ENCODE peak calls at places on chromosomes 13 and 19, in five cellular contexts. U is vagina, P is suprapubic skin, F is breast epithelium, N is stomach. X is an unnamed sample.

GRCh38 chr13:59691501-59692066 is 472.1 kb downstream of the DIAPH3 start:
- DNase-seq in U (no peak), F (no peak), P (no peak), N (no peak), X (no peak)

GRCh38 chr19:29817316-29817715 is 5.5 kb downstream of the CCNE1 start:
- DNase-seq in F (no peak), U (no peak), N (no peak), P (no peak), X (no peak)

GRCh38 chr19:7575426-7576040 is 20.1 kb upstream of the CAMSAP3 start:
- DNase-seq in U (no peak), P (no peak), F (no peak), N (no peak), X (no peak)

GRCh38 chr19:41299046-41299754 is 10.8 kb upstream of the CCDC97 start:
- DNase-seq in U (no peak), P (no peak), F (no peak), N (no peak), X (no peak)

GRCh38 chr13:99751517-99752199 is 219.9 kb downstream of the ZIC5 start:
- DNase-seq in P (no peak), F (no peak), U (no peak), N (no peak), X (no peak)

GRCh38 chr13:46962286-46962941 is 65.6 kb upstream of the HTR2A start:
- DNase-seq in F (no peak), N (no peak), U (no peak), P (no peak), X (peak; percentile 6)

GRCh38 chr19:39413903-39414608 is 1.6 kb downstream of the PLEKHG2 start:
- DNase-seq in N (no peak), P (peak; percentile 83), F (no peak), U (no peak), X (no peak)

GRCh38 chr13:108777421-108778420 is 148.3 kb downstream of the MYO16 start:
- DNase-seq in F (no peak), U (no peak), N (no peak), P (no peak), X (peak; percentile 85)

GRCh38 chr19:33385956-33386355 is 12.4 kb downstream of the CEBPG start:
- DNase-seq in F (peak; percentile 37), N (no peak), P (peak; percentile 64), U (no peak), X (no peak)

GRCh38 chr13:66212511-66212910 is 1017.6 kb downstream of the PCDH9 start:
- DNase-seq in U (no peak), N (no peak), F (no peak), P (no peak), X (no peak)

GRCh38 chr13:61664821-61665705 is 249.4 kb upstream of the PCDH20 start:
- DNase-seq in P (no peak), F (no peak), N (peak; percentile 61), U (no peak), X (no peak)

GRCh38 chr13:67076378-67076777 is 153.8 kb downstream of the PCDH9 start:
- DNase-seq in U (no peak), N (no peak), P (no peak), F (no peak), X (no peak)

GRCh38 chr19:38018694-38019426 is 111.9 kb downstream of the SIPA1L3 start:
- DNase-seq in P (no peak), U (no peak), N (no peak), F (no peak), X (no peak)

GRCh38 chr19:38019427-38019724 is 112.4 kb downstream of the SIPA1L3 start:
- DNase-seq in U (no peak), F (no peak), N (no peak), P (no peak), X (no peak)

GRCh38 chr19:38017504-38018150 is 110.6 kb downstream of the SIPA1L3 start:
- DNase-seq in N (no peak), U (no peak), F (no peak), P (no peak), X (no peak)

GRCh38 chr19:38021356-38021755 is 114.3 kb downstream of the SIPA1L3 start:
- DNase-seq in U (no peak), P (no peak), N (no peak), F (no peak), X (no peak)

GRCh38 chr19:38020331-38020730 is 113.3 kb downstream of the SIPA1L3 start:
- DNase-seq in P (no peak), U (no peak), F (no peak), N (no peak), X (no peak)
- TF ChIP-seq POLR2AphosphoS5 in P (no peak), U (no peak), F (no peak), N (no peak), X (no peak)

DNA sequence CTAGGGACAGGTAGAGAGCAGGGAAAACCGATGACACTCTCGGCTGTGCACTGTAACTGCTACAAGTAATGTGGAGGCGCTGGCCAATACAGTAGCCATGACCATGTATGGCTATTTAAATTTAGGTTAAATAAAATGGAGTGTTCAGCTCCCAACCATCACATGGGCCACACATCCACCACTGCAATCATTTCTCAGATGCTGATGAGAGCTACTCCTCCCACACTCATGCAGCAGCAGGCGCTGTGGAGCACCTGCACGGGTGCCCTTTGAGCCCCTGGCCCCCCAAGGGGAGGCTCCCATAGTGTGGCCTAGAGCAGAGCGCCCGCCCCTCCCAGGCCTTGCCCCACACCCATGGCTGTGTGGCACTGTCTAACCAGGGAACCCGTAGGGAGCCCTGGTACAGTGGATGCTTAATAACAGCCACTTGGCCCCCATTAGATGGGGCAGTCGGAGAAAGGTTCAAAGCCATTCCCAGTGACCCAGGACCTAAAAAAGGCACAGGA is 6.0 kb downstream of the ACP4 start:
- DNase-seq in U (no peak), F (no peak), N (no peak), P (no peak), X (no peak)
- TF ChIP-seq POLR2AphosphoS5 in U (no peak), F (no peak), N (no peak), P (no peak), X (no peak)

GRCh38 chr19:56118666-56119584 is 2.2 kb downstream of the ZNF787 start:
- DNase-seq in U (no peak), P (no peak), F (no peak), N (no peak), X (no peak)
- TF ChIP-seq POLR2AphosphoS5 in U (no peak), P (no peak), F (no peak), N (no peak), X (no peak)

GRCh38 chr13:110023729-110024645 is 237.6 kb upstream of the IRS2 start:
- DNase-seq in U (no peak), P (no peak), F (no peak), N (peak; percentile 37), X (no peak)
- TF ChIP-seq POLR2AphosphoS5 in U (no peak), P (no peak), F (no peak), N (peak; percentile 28), X (no peak)

GRCh38 chr19:54906819-54907218 is 871 bp downstream of the NCR1 start:
- DNase-seq in P (no peak), N (no peak), U (no peak), F (no peak), X (no peak)
- TF ChIP-seq POLR2AphosphoS5 in P (no peak), N (no peak), U (no peak), F (no peak), X (no peak)

DNA sequence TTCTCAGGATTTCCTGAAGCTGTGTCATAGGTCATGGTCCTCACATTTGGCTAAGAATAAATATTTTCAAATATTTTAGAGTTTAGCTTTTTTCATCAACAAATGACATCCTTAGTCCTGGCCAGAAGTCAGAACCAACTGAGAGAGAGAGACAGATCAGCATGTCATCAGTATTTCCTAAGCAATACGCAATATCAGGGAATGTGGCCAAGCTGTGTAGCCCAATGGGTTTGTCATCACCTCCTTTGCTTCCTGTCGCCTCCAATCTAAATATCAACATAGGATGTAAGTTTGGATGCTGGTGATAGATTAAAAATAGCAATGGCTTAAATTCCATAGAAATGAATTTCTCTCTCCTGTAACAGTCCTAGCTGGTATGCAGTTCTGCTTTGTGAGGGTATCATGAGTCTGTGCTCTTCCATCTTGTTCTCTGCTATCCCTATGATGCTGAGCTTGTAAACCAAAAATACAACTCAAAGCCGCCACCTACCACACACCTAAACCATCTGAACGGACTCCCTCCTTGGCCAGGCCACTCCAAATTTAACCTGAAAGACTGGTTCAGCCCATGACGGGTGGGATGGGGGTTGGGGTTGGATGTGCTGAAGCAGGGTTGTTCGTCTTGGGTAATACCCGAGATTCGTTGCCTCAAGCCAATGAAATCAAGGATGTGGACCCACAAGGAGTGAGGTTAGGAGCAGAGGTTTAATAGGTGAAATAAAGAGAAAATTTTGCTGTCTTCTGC is 10.0 kb upstream of the IGSF23 start:
- DNase-seq in F (no peak), N (no peak), P (no peak), U (no peak), X (no peak)
- TF ChIP-seq POLR2AphosphoS5 in F (no peak), N (peak; percentile 44), P (no peak), U (no peak), X (no peak)